ENCODE peak calls at places on chromosomes 4 and X, in five cellular contexts. L, Q, U, H and T are unnamed samples.
A peak's percentile ranks its signal among the peaks of the same experiment; 100 is the strongest.

GRCh38 chrX:129690435-129690834 is 35.7 kb upstream of the APLN start:
- DNase-seq in Q (no peak), L (no peak), U (no peak), H (no peak), T (peak; percentile 40)

GRCh38 chr4:109947918-109948317 is 35.2 kb downstream of the EGF start:
- DNase-seq in H (no peak), Q (no peak), U (no peak), L (no peak), T (no peak)

GRCh38 chr4:77595361-77595973 is 10.2 kb upstream of the CXCL13 start:
- DNase-seq in U (no peak), Q (no peak), H (no peak), L (no peak), T (no peak)

GRCh38 chrX:118727686-118728339 is 407 bp downstream of the IL13RA1 start:
- DNase-seq in Q (peak; percentile 83), U (no peak), L (peak; percentile 54), H (peak; percentile 34), T (peak; percentile 53)

GRCh38 chrX:134520860-134521390 is 61.0 kb downstream of the HPRT1 start:
- DNase-seq in U (no peak), L (peak; percentile 41), H (no peak), Q (no peak), T (no peak)

GRCh38 chr4:109091754-109092409 is 210.6 kb downstream of the COL25A1 start:
- DNase-seq in Q (no peak), U (no peak), H (no peak), L (no peak), T (no peak)

GRCh38 chr4:101885574-101885973 is 95.0 kb downstream of the BANK1 start:
- DNase-seq in Q (no peak), H (no peak), L (no peak), U (no peak), T (no peak)

GRCh38 chrX:65644621-65645287 is 22.7 kb upstream of the MSN start:
- DNase-seq in Q (no peak), U (no peak), L (peak; percentile 72), H (peak; percentile 93), T (peak; percentile 92)

GRCh38 chrX:20547649-20548051 is 280.9 kb upstream of the RPS6KA3 start:
- DNase-seq in H (no peak), U (no peak), Q (no peak), L (peak; percentile 64), T (peak; percentile 33)

GRCh38 chr4:94267037-94267436 is 59.4 kb downstream of the SMARCAD1 start:
- DNase-seq in L (no peak), U (no peak), Q (no peak), H (no peak), T (no peak)

GRCh38 chr4:169492436-169493163 is 119.8 kb downstream of the NEK1 start:
- DNase-seq in U (no peak), L (peak; percentile 9), Q (no peak), H (no peak), T (no peak)

GRCh38 chrX:129000797-129001196 is 522.5 kb downstream of the SMARCA1 start:
- DNase-seq in Q (no peak), U (no peak), L (no peak), H (no peak), T (no peak)

GRCh38 chr4:11138964-11139363 is 289.7 kb downstream of the HS3ST1 start:
- DNase-seq in Q (no peak), H (no peak), U (no peak), L (no peak), T (no peak)

GRCh38 chr4:42653606-42654560 is 3.0 kb downstream of the ATP8A1 start:
- DNase-seq in L (peak; percentile 23), Q (no peak), U (no peak), H (no peak), T (peak; percentile 25)

GRCh38 chr4:176794151-176794550 is 1.4 kb upstream of the VEGFC start:
- DNase-seq in Q (no peak), L (no peak), U (no peak), H (no peak), T (peak; percentile 25)

GRCh38 chrX:154367474-154368308 is 6.7 kb downstream of the FLNA start:
- DNase-seq in U (no peak), L (no peak), Q (no peak), H (no peak), T (no peak)

GRCh38 chrX:154366666-154367055 is 7.8 kb downstream of the FLNA start:
- DNase-seq in L (no peak), U (no peak), H (no peak), Q (no peak), T (no peak)

GRCh38 chrX:154365052-154365600 is 9.3 kb downstream of the FLNA start:
- DNase-seq in H (no peak), U (no peak), L (no peak), Q (no peak), T (no peak)

GRCh38 chrX:154363706-154364439 is 10.6 kb downstream of the FLNA start:
- DNase-seq in Q (no peak), U (no peak), H (no peak), L (no peak), T (no peak)

DNA sequence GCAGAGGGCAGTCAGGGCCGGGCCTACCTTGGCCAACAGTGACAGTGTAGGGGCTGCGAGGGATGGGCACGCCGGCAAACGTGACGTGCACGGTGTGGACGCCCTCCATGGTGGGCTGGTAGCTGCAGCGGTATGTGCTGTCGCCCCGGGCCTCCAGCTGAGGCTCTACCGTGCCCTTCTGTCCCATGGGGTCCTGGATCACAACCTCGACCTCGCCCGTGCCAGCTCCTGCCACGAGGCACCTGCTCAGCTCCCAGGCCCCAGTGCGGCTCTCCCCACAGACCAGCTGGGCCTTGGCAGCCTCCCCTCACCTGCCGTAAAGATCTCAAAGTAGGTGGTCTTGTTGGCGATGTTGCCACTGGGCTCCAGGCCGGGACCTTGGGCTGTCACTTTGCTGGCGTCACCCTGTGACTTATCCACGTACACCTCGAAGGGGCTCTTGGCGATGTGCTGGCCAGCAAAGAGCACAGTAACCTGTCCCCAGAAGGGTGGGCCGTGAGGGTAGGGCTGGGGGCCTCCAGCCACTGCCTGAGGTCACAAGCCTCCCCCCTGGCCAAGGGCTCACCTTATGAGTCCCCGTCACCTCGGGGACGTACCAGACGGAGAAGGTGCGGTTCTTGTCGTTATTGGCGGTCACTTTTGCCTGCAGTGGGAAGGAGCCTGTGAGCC is 8.3 kb downstream of the FLNA start:
- DNase-seq in H (no peak), L (no peak), U (no peak), Q (no peak), T (no peak)
- TF ChIP-seq POLR2A in H (no peak), L (no peak), U (no peak), Q (no peak), T (no peak)

GRCh38 chrX:13091111-13091765 is 46.8 kb upstream of the FAM9C start:
- DNase-seq in H (no peak), Q (no peak), U (peak; percentile 37), L (no peak), T (no peak)
- H3K4me1 ChIP-seq in H (peaks cover 16% of the 10 kb centered on the region), Q (peaks cover 56% of the 10 kb centered on the region), U (no peaks in the 10 kb centered on the region), L (peaks cover 26% of the 10 kb centered on the region), T (peaks cover 5% of the 10 kb centered on the region)

DNA sequence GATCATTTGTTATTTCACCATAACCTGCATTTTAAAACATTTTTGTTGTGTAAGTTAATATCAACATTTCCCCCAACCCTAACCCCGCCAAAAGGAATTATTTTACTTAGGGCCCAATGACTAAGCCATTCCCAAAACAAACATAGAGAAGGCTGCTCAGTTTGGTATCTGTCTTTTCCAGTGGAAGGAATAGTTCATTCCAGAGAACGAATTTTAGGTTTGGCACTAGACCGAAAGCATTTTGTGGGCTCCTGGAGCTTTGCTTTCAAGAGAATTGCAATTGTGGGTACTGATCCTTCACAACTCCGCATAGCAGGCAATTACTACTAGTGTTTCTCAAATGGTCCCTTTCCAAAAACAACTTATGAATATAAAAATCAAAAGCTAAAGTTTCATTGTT is 226.7 kb upstream of the MAD2L1 start:
- DNase-seq in H (no peak), U (no peak), Q (no peak), L (no peak), T (no peak)
- H3K4me3 ChIP-seq in H (no peak overlapping the region), U (no peak overlapping the region), Q (no peak overlapping the region), L (no peak overlapping the region), T (no peak overlapping the region)

GRCh38 chrX:154750301-154751120 is at the start of gene GAB3:
- DNase-seq in H (no peak), U (peak; percentile 48), L (peak; percentile 36), Q (peak; percentile 92), T (peak; percentile 28)

GRCh38 chrX:154751121-154751668 is 318 bp upstream of the GAB3 start:
- DNase-seq in U (no peak), Q (peak; percentile 82), H (no peak), L (no peak), T (no peak)

GRCh38 chrX:154748712-154749339 is 2.1 kb downstream of the GAB3 start:
- DNase-seq in Q (no peak), U (no peak), L (peak; percentile 36), H (peak; percentile 64), T (peak; percentile 57)

GRCh38 chrX:154751669-154752271 is 893 bp upstream of the GAB3 start:
- DNase-seq in L (peak; percentile 19), H (no peak), U (no peak), Q (no peak), T (no peak)

GRCh38 chrX:154749856-154750255 is 1.0 kb downstream of the GAB3 start:
- DNase-seq in L (no peak), Q (no peak), H (no peak), U (no peak), T (no peak)
- TF ChIP-seq POLR2A in L (no peak), Q (no peak), H (no peak), U (no peak), T (no peak)

DNA sequence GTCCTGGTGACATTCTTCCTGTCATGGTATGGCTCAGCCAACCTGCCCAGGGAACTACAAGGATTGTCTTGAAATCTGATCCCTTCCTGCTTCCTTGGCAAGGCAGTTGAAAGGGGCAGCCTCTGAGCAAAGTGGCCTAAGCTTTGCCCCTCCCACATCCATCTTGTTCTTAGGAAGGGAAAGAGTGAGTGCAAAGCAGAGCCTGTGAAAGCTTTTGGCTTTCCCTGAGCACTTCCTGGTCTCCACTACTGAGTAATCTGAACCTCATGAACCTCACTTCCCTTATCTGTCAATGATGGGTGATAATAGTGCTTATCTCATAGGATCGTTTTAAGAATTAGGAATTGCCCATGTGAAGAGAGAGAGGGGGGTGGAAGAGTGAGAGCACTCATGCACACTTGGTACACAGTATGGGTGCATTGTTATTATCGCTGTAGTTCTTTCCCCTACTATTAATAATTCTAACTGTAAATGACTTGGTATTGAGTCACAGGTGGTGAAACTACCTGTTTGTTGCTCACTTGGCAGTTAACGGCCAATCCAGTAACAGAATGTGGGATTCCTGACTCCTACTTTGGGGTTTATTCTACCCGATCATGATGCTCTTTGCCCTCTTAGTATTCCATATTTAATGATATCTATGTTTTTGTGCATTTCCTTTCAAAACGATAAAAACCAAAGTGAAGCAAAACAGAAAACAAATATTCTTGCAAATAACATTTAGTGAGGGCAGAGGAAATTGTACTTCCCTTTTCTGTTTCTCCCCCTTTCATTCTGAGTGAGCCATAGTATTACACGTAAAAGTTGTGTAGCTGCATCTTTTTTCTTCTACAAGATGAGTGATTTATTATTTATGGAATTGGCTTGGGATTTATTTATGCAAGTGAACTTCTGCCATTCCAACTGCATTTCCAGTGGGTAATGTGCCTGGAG is 109.6 kb downstream of the AFF2 start:
- DNase-seq in Q (no peak), L (no peak), H (peak; percentile 24), U (no peak), T (no peak)
- H3K4me1 ChIP-seq in Q (no peaks in the 10 kb centered on the region), L (peaks cover 6% of the 10 kb centered on the region), H (no peaks in the 10 kb centered on the region), U (no peaks in the 10 kb centered on the region), T (no peaks in the 10 kb centered on the region)

GRCh38 chr4:126306152-126306869 is 991.6 kb downstream of the FAT4 start:
- DNase-seq in Q (no peak), U (no peak), L (no peak), H (no peak), T (no peak)
- H3K4me3 ChIP-seq in Q (no peak overlapping the region), U (no peak overlapping the region), L (no peak overlapping the region), H (no peak overlapping the region), T (no peak overlapping the region)